ENCODE peak calls at places on chromosomes 12 and 14, in seven cellular contexts. One of them, this sample, is unnamed.
A peak's percentile ranks its signal among the peaks of the same experiment; 100 is the strongest.

GRCh38 chr14:65866906-65867305 is 454.4 kb downstream of the FUT8 start:
- DNase-seq in HepG2: no peak
- DNase-seq in endothelial cell of umbilical vein: no peak
- DNase-seq in right lobe of liver: no peak
- DNase-seq in sigmoid colon: no peak
- DNase-seq in stomach: no peak
- DNase-seq in IMR-90: no peak
- DNase-seq in this sample: no peak

GRCh38 chr12:102298022-102298421 is 100.4 kb upstream of the PMCH start:
- DNase-seq in sigmoid colon: no peak
- DNase-seq in HepG2: no peak
- DNase-seq in endothelial cell of umbilical vein: no peak
- DNase-seq in right lobe of liver: no peak
- DNase-seq in stomach: no peak
- DNase-seq in IMR-90: peak; percentile 69
- DNase-seq in this sample: no peak

GRCh38 chr12:22541496-22541895 is 2.8 kb downstream of the C2CD5 start:
- DNase-seq in HepG2: no peak
- DNase-seq in endothelial cell of umbilical vein: no peak
- DNase-seq in right lobe of liver: no peak
- DNase-seq in sigmoid colon: no peak
- DNase-seq in IMR-90: no peak
- DNase-seq in stomach: no peak
- DNase-seq in this sample: no peak

GRCh38 chr12:131903270-131904255 is 9.1 kb downstream of the ULK1 start:
- DNase-seq in endothelial cell of umbilical vein: no peak
- DNase-seq in sigmoid colon: peak; percentile 60
- DNase-seq in HepG2: no peak
- DNase-seq in stomach: no peak
- DNase-seq in right lobe of liver: no peak
- DNase-seq in IMR-90: no peak
- DNase-seq in this sample: no peak

GRCh38 chr14:94595912-94596311 is 14.7 kb downstream of the SERPINA5 start:
- DNase-seq in stomach: no peak
- DNase-seq in HepG2: no peak
- DNase-seq in endothelial cell of umbilical vein: no peak
- DNase-seq in sigmoid colon: no peak
- DNase-seq in IMR-90: no peak
- DNase-seq in right lobe of liver: no peak
- DNase-seq in this sample: no peak

GRCh38 chr14:57378661-57379060 is 11.7 kb upstream of the NAA30 start:
- DNase-seq in HepG2: no peak
- DNase-seq in endothelial cell of umbilical vein: peak; percentile 34
- DNase-seq in stomach: no peak
- DNase-seq in IMR-90: peak; percentile 14
- DNase-seq in sigmoid colon: no peak
- DNase-seq in right lobe of liver: no peak
- DNase-seq in this sample: no peak

GRCh38 chr12:77213316-77213715 is 147.9 kb upstream of the E2F7 start:
- DNase-seq in right lobe of liver: no peak
- DNase-seq in stomach: peak; percentile 36
- DNase-seq in IMR-90: no peak
- DNase-seq in sigmoid colon: no peak
- DNase-seq in endothelial cell of umbilical vein: peak; percentile 98
- DNase-seq in HepG2: no peak
- DNase-seq in this sample: no peak

GRCh38 chr12:45615268-45615667 is 114.2 kb upstream of the ARID2 start:
- DNase-seq in endothelial cell of umbilical vein: peak; percentile 80
- DNase-seq in right lobe of liver: no peak
- DNase-seq in HepG2: no peak
- DNase-seq in IMR-90: peak; percentile 81
- DNase-seq in sigmoid colon: no peak
- DNase-seq in stomach: no peak
- DNase-seq in this sample: no peak

GRCh38 chr12:3602488-3602887 is 111.5 kb downstream of the PRMT8 start:
- DNase-seq in HepG2: no peak
- DNase-seq in IMR-90: no peak
- DNase-seq in endothelial cell of umbilical vein: no peak
- DNase-seq in sigmoid colon: no peak
- DNase-seq in stomach: no peak
- DNase-seq in right lobe of liver: no peak
- DNase-seq in this sample: no peak

GRCh38 chr14:45716506-45716905 is 463.5 kb upstream of the MIS18BP1 start:
- DNase-seq in sigmoid colon: no peak
- DNase-seq in endothelial cell of umbilical vein: no peak
- DNase-seq in stomach: no peak
- DNase-seq in HepG2: peak; percentile 3
- DNase-seq in right lobe of liver: no peak
- DNase-seq in IMR-90: no peak
- DNase-seq in this sample: no peak

GRCh38 chr12:26123482-26123980 is 1.3 kb downstream of the BHLHE41 start:
- DNase-seq in IMR-90: peak; percentile 12
- DNase-seq in stomach: no peak
- DNase-seq in endothelial cell of umbilical vein: peak; percentile 32
- DNase-seq in HepG2: no peak
- DNase-seq in sigmoid colon: no peak
- DNase-seq in right lobe of liver: no peak
- DNase-seq in this sample: no peak

GRCh38 chr12:40692617-40693502 is 621 bp downstream of the CNTN1 start:
- DNase-seq in stomach: no peak
- DNase-seq in endothelial cell of umbilical vein: no peak
- DNase-seq in right lobe of liver: peak; percentile 46
- DNase-seq in HepG2: no peak
- DNase-seq in IMR-90: no peak
- DNase-seq in sigmoid colon: peak; percentile 65
- DNase-seq in this sample: peak; percentile 28

GRCh38 chr12:22658214-22658613 is 33.2 kb downstream of the ETNK1 start:
- DNase-seq in right lobe of liver: no peak
- DNase-seq in HepG2: no peak
- DNase-seq in IMR-90: peak; percentile 92
- DNase-seq in sigmoid colon: no peak
- DNase-seq in endothelial cell of umbilical vein: peak; percentile 64
- DNase-seq in stomach: no peak
- DNase-seq in this sample: no peak

GRCh38 chr12:25590021-25590721 is 37.1 kb upstream of the LMNTD1 start:
- DNase-seq in HepG2: no peak
- DNase-seq in IMR-90: no peak
- DNase-seq in stomach: no peak
- DNase-seq in right lobe of liver: no peak
- DNase-seq in endothelial cell of umbilical vein: no peak
- DNase-seq in sigmoid colon: no peak
- DNase-seq in this sample: no peak

GRCh38 chr12:110775997-110776396 is 33.3 kb upstream of the PPP1CC start:
- DNase-seq in HepG2: no peak
- DNase-seq in endothelial cell of umbilical vein: no peak
- DNase-seq in right lobe of liver: no peak
- DNase-seq in IMR-90: no peak
- DNase-seq in stomach: no peak
- DNase-seq in sigmoid colon: no peak
- DNase-seq in this sample: no peak

GRCh38 chr14:52922656-52923055 is 28.2 kb downstream of the FERMT2 start:
- DNase-seq in sigmoid colon: no peak
- DNase-seq in stomach: no peak
- DNase-seq in right lobe of liver: no peak
- DNase-seq in HepG2: no peak
- DNase-seq in endothelial cell of umbilical vein: peak; percentile 37
- DNase-seq in IMR-90: peak; percentile 69
- DNase-seq in this sample: no peak

GRCh38 chr14:38255408-38255672 is 553 bp downstream of the CLEC14A start:
- DNase-seq in endothelial cell of umbilical vein: no peak
- DNase-seq in IMR-90: no peak
- DNase-seq in stomach: no peak
- DNase-seq in right lobe of liver: peak; percentile 54
- DNase-seq in HepG2: no peak
- DNase-seq in sigmoid colon: no peak
- DNase-seq in this sample: no peak

GRCh38 chr12:65570451-65571130 is 253.7 kb upstream of the HMGA2 start:
- DNase-seq in right lobe of liver: no peak
- DNase-seq in endothelial cell of umbilical vein: no peak
- DNase-seq in IMR-90: no peak
- DNase-seq in sigmoid colon: no peak
- DNase-seq in HepG2: no peak
- DNase-seq in stomach: no peak
- DNase-seq in this sample: no peak
- H3K27ac ChIP-seq in right lobe of liver: no peak overlapping the region
- H3K27ac ChIP-seq in endothelial cell of umbilical vein: no peak overlapping the region
- H3K27ac ChIP-seq in IMR-90: no peak overlapping the region
- H3K27ac ChIP-seq in sigmoid colon: no peak overlapping the region
- H3K27ac ChIP-seq in HepG2: no peak overlapping the region
- H3K27ac ChIP-seq in stomach: no peak overlapping the region
- H3K27ac ChIP-seq in this sample: no peak overlapping the region

DNA sequence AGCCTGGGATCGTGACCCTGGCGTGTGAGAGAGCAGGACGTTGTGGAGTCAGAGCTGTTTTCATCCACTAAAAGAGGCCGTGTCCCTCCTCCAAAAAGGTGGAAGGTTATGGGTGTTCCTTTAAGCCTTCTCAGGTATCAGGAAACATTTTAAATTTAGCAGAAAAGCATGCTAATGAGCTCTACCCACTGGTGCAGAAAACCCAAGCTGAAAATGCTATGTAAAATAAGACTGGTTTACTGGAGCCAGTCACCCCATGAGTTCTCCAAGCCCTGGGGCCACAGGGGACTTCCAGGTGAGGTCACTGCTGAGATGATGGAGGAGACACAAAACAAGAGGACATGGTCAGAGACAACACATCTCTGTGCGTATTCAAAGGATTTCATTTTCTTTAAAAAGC is 14.0 kb downstream of the PRKAB1 start:
- DNase-seq in IMR-90: no peak
- DNase-seq in sigmoid colon: no peak
- DNase-seq in stomach: no peak
- DNase-seq in right lobe of liver: no peak
- DNase-seq in endothelial cell of umbilical vein: no peak
- DNase-seq in HepG2: no peak
- DNase-seq in this sample: no peak
- TF ChIP-seq POLR2A in IMR-90: no peak
- TF ChIP-seq POLR2A in sigmoid colon: no peak
- TF ChIP-seq POLR2A in stomach: no peak
- TF ChIP-seq POLR2A in right lobe of liver: no peak
- TF ChIP-seq POLR2A in endothelial cell of umbilical vein: no peak
- TF ChIP-seq POLR2A in HepG2: no peak
- TF ChIP-seq POLR2A in this sample: no peak

DNA sequence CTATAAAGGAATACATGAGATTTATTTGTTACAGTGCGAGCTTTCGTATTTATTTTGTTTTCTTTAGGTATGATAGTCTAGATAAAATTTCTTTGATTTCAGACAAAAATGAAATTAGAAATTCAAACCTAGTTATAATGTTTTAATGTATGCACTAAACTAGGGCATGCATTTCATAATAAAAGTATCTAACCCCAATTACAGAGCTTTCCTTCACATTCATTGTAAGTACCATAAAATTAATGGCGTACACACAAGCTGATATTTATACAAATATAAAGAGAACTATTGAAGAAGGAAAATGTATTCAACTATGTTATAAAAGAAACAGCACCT is 120.2 kb downstream of the GXYLT1 start:
- DNase-seq in sigmoid colon: no peak
- DNase-seq in stomach: no peak
- DNase-seq in right lobe of liver: no peak
- DNase-seq in endothelial cell of umbilical vein: no peak
- DNase-seq in IMR-90: no peak
- DNase-seq in HepG2: no peak
- DNase-seq in this sample: no peak
- TF ChIP-seq CTCF in sigmoid colon: no peak
- TF ChIP-seq CTCF in stomach: no peak
- TF ChIP-seq CTCF in right lobe of liver: no peak
- TF ChIP-seq CTCF in endothelial cell of umbilical vein: no peak
- TF ChIP-seq CTCF in IMR-90: no peak
- TF ChIP-seq CTCF in HepG2: no peak
- TF ChIP-seq CTCF in this sample: no peak

GRCh38 chr14:72788972-72789728 is 104.8 kb downstream of the DPF3 start:
- DNase-seq in stomach: no peak
- DNase-seq in IMR-90: no peak
- DNase-seq in HepG2: no peak
- DNase-seq in sigmoid colon: no peak
- DNase-seq in right lobe of liver: no peak
- DNase-seq in endothelial cell of umbilical vein: no peak
- DNase-seq in this sample: no peak

GRCh38 chr14:72792051-72792788 is 101.7 kb downstream of the DPF3 start:
- DNase-seq in right lobe of liver: no peak
- DNase-seq in HepG2: no peak
- DNase-seq in endothelial cell of umbilical vein: no peak
- DNase-seq in sigmoid colon: no peak
- DNase-seq in stomach: no peak
- DNase-seq in IMR-90: no peak
- DNase-seq in this sample: no peak

GRCh38 chr14:72788255-72788654 is 105.6 kb downstream of the DPF3 start:
- DNase-seq in stomach: no peak
- DNase-seq in right lobe of liver: no peak
- DNase-seq in HepG2: no peak
- DNase-seq in sigmoid colon: no peak
- DNase-seq in endothelial cell of umbilical vein: no peak
- DNase-seq in IMR-90: no peak
- DNase-seq in this sample: no peak

GRCh38 chr14:72793154-72793725 is 100.7 kb downstream of the DPF3 start:
- DNase-seq in IMR-90: no peak
- DNase-seq in endothelial cell of umbilical vein: no peak
- DNase-seq in sigmoid colon: no peak
- DNase-seq in stomach: no peak
- DNase-seq in right lobe of liver: no peak
- DNase-seq in HepG2: no peak
- DNase-seq in this sample: no peak

DNA sequence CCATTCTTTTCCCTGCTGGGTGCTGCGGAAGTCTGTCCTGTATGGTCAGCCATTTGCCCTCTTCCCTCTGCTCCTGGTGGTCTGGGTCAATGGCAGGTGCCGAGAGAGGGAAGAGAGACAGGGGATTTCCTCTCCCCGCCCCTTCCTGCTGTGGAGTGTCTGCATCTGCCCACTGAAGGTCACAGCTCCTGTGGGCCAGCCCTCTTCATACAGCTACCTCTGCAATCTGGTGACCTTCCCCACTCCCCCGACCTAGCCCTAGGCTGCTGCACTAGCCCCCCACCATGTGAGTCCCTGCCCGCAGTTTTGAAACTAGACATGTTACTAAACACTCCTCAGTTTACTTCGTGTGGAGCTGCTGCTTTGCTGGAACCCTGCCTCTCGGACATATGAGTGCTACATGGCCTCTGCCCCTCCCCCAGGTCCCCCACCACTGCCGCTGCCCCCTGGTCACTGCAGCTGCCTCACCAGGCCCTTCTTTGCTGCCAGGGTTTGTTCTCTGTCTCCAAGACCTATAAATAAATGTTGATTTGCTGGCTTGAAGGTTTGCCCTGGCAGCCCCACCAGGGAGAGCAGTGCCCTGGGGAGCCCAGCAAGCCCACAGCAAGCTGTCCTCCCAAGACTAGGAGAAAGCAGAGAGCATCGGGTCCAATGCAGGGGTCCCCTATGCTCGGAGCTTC is 102.9 kb downstream of the DPF3 start:
- DNase-seq in endothelial cell of umbilical vein: no peak
- DNase-seq in right lobe of liver: no peak
- DNase-seq in HepG2: no peak
- DNase-seq in sigmoid colon: no peak
- DNase-seq in IMR-90: no peak
- DNase-seq in stomach: no peak
- DNase-seq in this sample: no peak
- H3K27ac ChIP-seq in endothelial cell of umbilical vein: no peak overlapping the region
- H3K27ac ChIP-seq in right lobe of liver: no peak overlapping the region
- H3K27ac ChIP-seq in HepG2: no peak overlapping the region
- H3K27ac ChIP-seq in sigmoid colon: no peak overlapping the region
- H3K27ac ChIP-seq in IMR-90: no peak overlapping the region
- H3K27ac ChIP-seq in stomach: no peak overlapping the region
- H3K27ac ChIP-seq in this sample: no peak overlapping the region

GRCh38 chr12:101280006-101280505 is at the start of gene UTP20:
- DNase-seq in stomach: peak; percentile 94
- DNase-seq in right lobe of liver: peak; percentile 96
- DNase-seq in HepG2: peak; percentile 79
- DNase-seq in endothelial cell of umbilical vein: peak; percentile 94
- DNase-seq in sigmoid colon: peak; percentile 96
- DNase-seq in IMR-90: peak; percentile 82
- DNase-seq in this sample: peak; percentile 89
- TF ChIP-seq POLR2A in stomach: no peak
- TF ChIP-seq POLR2A in right lobe of liver: no peak
- TF ChIP-seq POLR2A in HepG2: peak; percentile 77
- TF ChIP-seq POLR2A in endothelial cell of umbilical vein: peak; percentile 61
- TF ChIP-seq POLR2A in sigmoid colon: no peak
- TF ChIP-seq POLR2A in IMR-90: peak; percentile 65
- TF ChIP-seq POLR2A in this sample: no peak